ENCODE peak calls at places on chromosomes 1 and 21, in eight cellular contexts. S, O, D, H, K, V, X and R are unnamed samples.

GRCh38 chr21:35075546-35075945 is 26.4 kb upstream of the RUNX1 start:
- DNase-seq in H (peak), K (no peak), X (no peak), S (no peak), O (peak), D (no peak), V (no peak), R (no peak)

GRCh38 chr1:70277875-70278274 is 56.7 kb downstream of the SRSF11 start:
- DNase-seq in D (no peak), S (no peak), O (no peak), K (no peak), H (no peak), V (no peak), X (no peak), R (no peak)

GRCh38 chr1:228009116-228009827 is 2.5 kb downstream of the WNT3A start:
- DNase-seq in H (no peak), X (no peak), O (no peak), V (peak), K (no peak), S (no peak), D (no peak), R (no peak)

GRCh38 chr1:239436286-239436685 is 49.9 kb downstream of the CHRM3 start:
- DNase-seq in X (no peak), O (no peak), D (no peak), S (peak), V (no peak), K (no peak), H (no peak), R (no peak)

GRCh38 chr21:38668067-38668466 is 137.7 kb upstream of the ETS2 start:
- DNase-seq in X (no peak), O (no peak), H (no peak), S (no peak), V (no peak), D (no peak), K (no peak), R (no peak)

GRCh38 chr1:201750934-201751333 is 78.0 kb upstream of the IPO9 start:
- DNase-seq in V (no peak), K (no peak), X (no peak), H (peak), O (peak), D (no peak), S (no peak), R (no peak)

GRCh38 chr1:48674641-48675040 is 102.0 kb downstream of the BEND5 start:
- DNase-seq in S (no peak), O (peak), V (no peak), X (no peak), H (peak), D (no peak), K (no peak), R (no peak)

GRCh38 chr1:175862418-175862817 is 119.0 kb upstream of the TNR start:
- DNase-seq in D (no peak), O (no peak), S (no peak), V (no peak), X (no peak), K (no peak), H (no peak), R (no peak)

GRCh38 chr1:19644761-19645543 is 841 bp downstream of the NBL1 start:
- DNase-seq in O (no peak), H (peak), S (no peak), D (peak), X (no peak), V (no peak), K (no peak), R (peak)

GRCh38 chr1:169970114-169970513 is 76.4 kb upstream of the SCYL3 start:
- DNase-seq in K (peak), O (no peak), H (no peak), V (no peak), S (no peak), X (no peak), D (no peak), R (no peak)

GRCh38 chr1:228162286-228163003 is 3.2 kb upstream of the IBA57 start:
- DNase-seq in D (no peak), V (no peak), H (no peak), X (no peak), O (no peak), K (no peak), S (peak), R (no peak)

GRCh38 chr1:168202941-168203654 is 22.7 kb upstream of the SFT2D2 start:
- DNase-seq in H (peak), D (no peak), S (no peak), X (no peak), K (no peak), O (peak), V (no peak), R (no peak)

GRCh38 chr1:84982395-84982794 is 14.5 kb downstream of the MCOLN2 start:
- DNase-seq in D (no peak), X (no peak), V (no peak), H (no peak), O (no peak), S (no peak), K (no peak), R (no peak)

GRCh38 chr1:36306210-36306901 is at the start of gene SH3D21:
- DNase-seq in K (peak), S (peak), V (peak), O (no peak), H (no peak), X (no peak), D (no peak), R (peak)

GRCh38 chr21:28971171-28971570 is 21.5 kb downstream of the LTN1 start:
- DNase-seq in O (peak), H (no peak), S (no peak), K (no peak), X (no peak), V (no peak), D (no peak), R (no peak)

GRCh38 chr1:115865704-115866380 is 24.9 kb upstream of the NHLH2 start:
- DNase-seq in K (no peak), H (no peak), X (no peak), D (no peak), S (no peak), O (no peak), V (no peak), R (no peak)

GRCh38 chr1:64469614-64469976 is 334 bp upstream of the CACHD1 start:
- DNase-seq in H (no peak), S (no peak), V (no peak), X (no peak), K (no peak), O (no peak), D (no peak), R (no peak)

GRCh38 chr1:23421752-23422312 is 2.7 kb downstream of the TCEA3 start:
- DNase-seq in V (no peak), O (peak), K (no peak), X (no peak), S (no peak), H (peak), D (no peak), R (no peak)

GRCh38 chr1:200977071-200977754 is 46.3 kb downstream of the KIF21B start:
- DNase-seq in V (no peak), O (no peak), X (no peak), D (no peak), S (no peak), K (no peak), H (no peak), R (no peak)

GRCh38 chr1:12601690-12602632 is 16.0 kb downstream of the DHRS3 start:
- DNase-seq in H (peak), D (no peak), S (no peak), O (peak), X (peak), V (no peak), K (no peak), R (peak)

GRCh38 chr1:5757177-5757820 is 234.9 kb downstream of the NPHP4 start:
- DNase-seq in V (peak), O (no peak), X (no peak), S (no peak), K (no peak), H (no peak), D (no peak), R (no peak)

GRCh38 chr1:99811075-99811474 is 39.1 kb upstream of the AGL start:
- DNase-seq in X (no peak), S (no peak), H (no peak), K (no peak), D (no peak), V (no peak), O (no peak), R (no peak)

GRCh38 chr1:94859157-94859556 is 39.0 kb downstream of the SLC44A3 start:
- DNase-seq in V (no peak), X (no peak), O (no peak), D (no peak), S (peak), K (no peak), H (no peak), R (no peak)

GRCh38 chr1:236699366-236699765 is 13.1 kb downstream of the ACTN2 start:
- DNase-seq in V (no peak), X (no peak), O (peak), D (no peak), H (peak), S (no peak), K (no peak), R (no peak)

GRCh38 chr1:156740307-156740678 is 595 bp downstream of the MRPL24 start:
- DNase-seq in D (no peak), X (no peak), V (no peak), O (no peak), S (no peak), K (peak), H (no peak), R (no peak)

GRCh38 chr1:158013840-158014520 is 20.5 kb downstream of the KIRREL1 start:
- DNase-seq in H (peak), V (no peak), D (no peak), O (peak), X (no peak), K (no peak), S (no peak), R (no peak)

GRCh38 chr1:101520302-101520701 is 283.5 kb downstream of the S1PR1 start:
- DNase-seq in D (peak), H (peak), S (peak), V (no peak), X (peak), O (peak), K (peak), R (peak)

GRCh38 chr1:67616394-67616985 is 68.5 kb upstream of the GADD45A start:
- DNase-seq in O (peak), X (no peak), K (no peak), H (no peak), D (no peak), S (no peak), V (no peak), R (no peak)

GRCh38 chr1:5926686-5927435 is 65.4 kb downstream of the NPHP4 start:
- DNase-seq in V (peak), O (no peak), X (no peak), D (no peak), S (no peak), K (no peak), H (no peak), R (no peak)

GRCh38 chr1:198416276-198416675 is 124.2 kb downstream of the ATP6V1G3 start:
- DNase-seq in S (no peak), O (peak), D (no peak), X (no peak), K (no peak), H (no peak), V (no peak), R (no peak)

GRCh38 chr1:205681364-205681763 is 1.1 kb upstream of the SLC45A3 start:
- DNase-seq in H (no peak), K (no peak), X (no peak), S (no peak), D (no peak), O (no peak), V (no peak), R (no peak)

GRCh38 chr1:61226791-61227567 is 144.6 kb downstream of the NFIA start:
- DNase-seq in V (no peak), O (no peak), S (peak), H (no peak), X (no peak), D (no peak), K (no peak), R (no peak)

GRCh38 chr1:37951783-37952624 is 5.2 kb upstream of the INPP5B start:
- DNase-seq in X (no peak), D (no peak), V (peak), K (no peak), S (no peak), O (no peak), H (no peak), R (no peak)

GRCh38 chr1:164834641-164835040 is 275.7 kb downstream of the PBX1 start:
- DNase-seq in K (no peak), V (no peak), X (no peak), O (peak), H (peak), S (no peak), D (no peak), R (no peak)

GRCh38 chr1:162922196-162922595 is 61.2 kb upstream of the CCDC190 start:
- DNase-seq in H (no peak), X (no peak), V (no peak), K (no peak), S (no peak), O (no peak), D (no peak), R (no peak)

GRCh38 chr21:25424045-25424444 is 183.2 kb downstream of the MRPL39 start:
- DNase-seq in D (no peak), H (no peak), S (no peak), O (no peak), V (no peak), K (no peak), X (no peak), R (no peak)

GRCh38 chr1:38191451-38191850 is 144.9 kb upstream of the POU3F1 start:
- DNase-seq in X (no peak), H (peak), S (no peak), O (no peak), K (no peak), V (no peak), D (no peak), R (no peak)

DNA sequence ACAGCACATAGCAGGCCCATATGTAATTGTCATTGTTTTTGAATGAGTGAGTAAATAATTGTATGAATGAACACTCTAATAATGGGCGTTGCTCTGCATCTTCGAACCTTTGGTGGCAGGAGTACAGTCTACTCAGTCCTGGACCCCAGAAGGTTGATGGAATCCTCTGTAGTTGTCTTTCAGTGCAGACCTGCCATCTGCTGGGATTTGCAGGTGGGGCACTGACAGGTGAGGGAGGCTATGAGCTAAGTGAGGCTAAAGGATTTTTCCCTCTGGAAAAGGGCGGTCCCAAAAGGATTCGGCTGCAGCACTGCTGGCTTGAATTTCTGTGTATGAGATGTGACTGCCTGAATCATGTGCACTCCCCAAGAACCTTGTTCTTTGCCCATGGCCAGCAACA is 53.4 kb downstream of the PLXNA2 start:
- DNase-seq in K (no peak), V (no peak), S (no peak), O (no peak), H (no peak), D (no peak), X (no peak), R (no peak)
- TF ChIP-seq CTCF in K (no peak), V (no peak), S (no peak), O (no peak), H (no peak), D (no peak), X (no peak), R (no peak)

DNA sequence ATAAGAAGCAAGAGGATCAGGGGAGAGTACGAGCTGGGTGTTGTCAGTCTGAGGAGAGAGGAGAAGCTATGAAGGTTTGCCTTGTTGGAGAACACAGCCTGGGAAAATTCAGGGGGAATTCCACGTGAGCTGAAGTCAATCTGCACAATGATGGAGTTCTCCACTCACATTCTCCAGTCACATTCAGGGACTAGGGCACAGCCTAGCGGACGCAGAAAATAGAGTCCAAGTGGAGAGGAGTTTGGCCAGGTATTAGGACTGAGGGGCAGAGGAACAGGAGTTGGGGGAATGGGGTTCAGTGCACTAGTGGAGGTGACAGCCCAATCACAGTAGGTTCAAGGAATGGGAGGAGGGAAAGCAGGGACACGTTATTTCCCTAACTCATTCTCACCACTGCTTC is 124.0 kb downstream of the KCNH1 start:
- DNase-seq in S (no peak), X (no peak), V (no peak), D (no peak), K (no peak), H (no peak), O (no peak), R (no peak)
- TF ChIP-seq CTCF in S (peak), X (peak), V (no peak), D (no peak), K (no peak), H (no peak), O (no peak), R (no peak)

GRCh38 chr1:203638076-203638475 is 11.4 kb downstream of the ATP2B4 start:
- DNase-seq in H (no peak), S (no peak), O (no peak), K (no peak), D (no peak), V (no peak), X (no peak), R (no peak)

GRCh38 chr1:203640117-203640516 is 13.5 kb downstream of the ATP2B4 start:
- DNase-seq in X (no peak), V (no peak), D (no peak), K (no peak), O (no peak), S (no peak), H (no peak), R (no peak)

GRCh38 chr1:203636306-203636705 is 9.7 kb downstream of the ATP2B4 start:
- DNase-seq in S (no peak), H (no peak), X (no peak), O (peak), V (peak), K (no peak), D (no peak), R (no peak)

GRCh38 chr1:203640723-203641523 is 14.3 kb downstream of the ATP2B4 start:
- DNase-seq in X (no peak), O (no peak), V (no peak), H (no peak), S (peak), K (no peak), D (no peak), R (no peak)

GRCh38 chr1:203638914-203639313 is 12.3 kb downstream of the ATP2B4 start:
- DNase-seq in V (no peak), D (no peak), S (no peak), X (no peak), K (no peak), O (no peak), H (no peak), R (no peak)
- TF ChIP-seq CTCF in V (no peak), D (no peak), S (no peak), X (no peak), K (no peak), O (peak), H (no peak), R (no peak)

GRCh38 chr1:109627692-109628399 is 8.2 kb downstream of the AMPD2 start:
- DNase-seq in D (no peak), O (no peak), H (no peak), K (no peak), X (no peak), S (no peak), V (peak), R (no peak)

GRCh38 chr1:109624215-109625010 is 4.8 kb downstream of the AMPD2 start:
- DNase-seq in X (no peak), H (peak), D (no peak), O (no peak), K (no peak), V (peak), S (peak), R (no peak)

GRCh38 chr1:109626682-109627408 is 7.2 kb downstream of the AMPD2 start:
- DNase-seq in X (no peak), H (no peak), D (no peak), K (no peak), O (no peak), V (peak), S (no peak), R (no peak)

GRCh38 chr1:109625176-109625575 is 5.5 kb downstream of the AMPD2 start:
- DNase-seq in S (peak), D (no peak), O (no peak), K (no peak), V (peak), X (no peak), H (no peak), R (no peak)

GRCh38 chr1:109625601-109626560 is 6.2 kb downstream of the AMPD2 start:
- DNase-seq in D (no peak), H (peak), K (no peak), O (no peak), X (no peak), S (peak), V (peak), R (no peak)
- TF ChIP-seq CTCF in D (no peak), H (no peak), K (no peak), O (no peak), X (no peak), S (no peak), V (no peak), R (no peak)

DNA sequence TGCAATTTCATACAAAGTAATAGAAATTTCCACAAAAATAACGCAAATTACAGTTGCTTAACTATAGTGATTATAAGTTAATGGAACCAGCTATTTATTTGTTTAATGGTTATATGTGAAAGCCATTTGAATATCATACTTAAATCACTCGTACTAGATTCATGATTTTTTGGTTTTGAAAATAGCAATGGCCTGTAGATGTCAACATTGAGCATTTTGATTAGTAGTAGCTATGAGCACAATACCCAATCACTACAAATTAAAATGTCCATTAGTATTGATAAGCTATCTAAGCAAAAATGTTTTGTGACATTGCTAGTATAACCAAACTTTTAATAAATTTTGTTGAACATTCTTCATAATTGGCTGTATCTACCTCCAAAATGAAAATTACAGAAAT is 10.0 kb downstream of the COL24A1 start:
- DNase-seq in H (no peak), V (no peak), K (no peak), S (no peak), D (no peak), O (no peak), X (no peak), R (no peak)
- TF ChIP-seq CTCF in H (no peak), V (no peak), K (peak), S (no peak), D (peak), O (no peak), X (peak), R (no peak)

GRCh38 chr1:21508580-21509350 is 458 bp upstream of the ALPL start:
- DNase-seq in V (no peak), H (peak), X (no peak), O (peak), S (peak), K (peak), D (peak), R (peak)

GRCh38 chr1:21509351-21510112 is at the start of gene ALPL:
- DNase-seq in X (no peak), S (no peak), D (no peak), V (no peak), K (no peak), H (no peak), O (no peak), R (peak)

GRCh38 chr1:21510113-21510493 is 880 bp downstream of the ALPL start:
- DNase-seq in V (no peak), O (no peak), S (no peak), H (no peak), K (no peak), D (no peak), X (no peak), R (no peak)

GRCh38 chr1:21511579-21512522 is 2.6 kb downstream of the ALPL start:
- DNase-seq in V (peak), O (peak), S (no peak), X (no peak), H (peak), D (no peak), K (peak), R (no peak)

DNA sequence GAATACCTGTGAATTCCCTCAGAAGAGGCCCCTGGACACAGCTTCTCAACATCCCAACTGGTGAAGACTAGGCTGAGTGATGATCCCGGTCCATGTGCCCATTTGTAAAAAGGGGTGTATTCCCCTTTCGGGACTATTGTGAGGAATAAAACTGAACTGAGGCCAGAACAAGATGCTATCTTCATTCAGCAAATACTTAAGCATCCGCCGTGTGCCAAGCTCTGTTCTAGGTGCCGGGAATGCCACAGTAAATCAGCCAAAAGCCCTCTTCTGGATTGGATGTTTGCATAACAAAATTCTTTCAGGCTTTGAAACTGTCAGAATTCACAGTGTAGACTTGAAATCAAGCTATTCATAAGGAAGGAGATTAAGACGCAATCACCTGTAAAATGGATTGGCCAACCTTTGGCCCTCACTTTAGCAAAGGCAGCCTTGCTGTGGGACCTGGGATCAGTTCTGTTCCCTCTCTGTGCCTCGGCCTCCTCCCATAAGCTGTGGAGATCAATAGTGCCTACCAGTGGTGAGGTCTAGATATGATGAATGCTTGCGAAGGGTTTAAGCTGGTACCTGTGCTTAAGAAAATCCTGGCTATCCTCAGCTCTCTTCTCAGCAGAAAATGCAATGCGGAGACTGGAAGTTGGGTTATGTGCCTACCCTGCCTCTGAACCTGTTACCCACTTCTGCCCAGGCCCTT is 1.8 kb downstream of the ALPL start:
- DNase-seq in O (no peak), X (no peak), D (no peak), V (no peak), K (no peak), H (no peak), S (no peak), R (no peak)
- TF ChIP-seq CTCF in O (no peak), X (peak), D (no peak), V (no peak), K (no peak), H (no peak), S (no peak), R (no peak)